ENCODE peak calls at places on chromosomes 7 and 10, in four cellular contexts. C is upper lobe of left lung, F is nephron progenitor cell, E is GM20000. P is an unnamed sample.

GRCh38 chr7:48389977-48390376 is 218.7 kb downstream of the ABCA13 start:
- DNase-seq in E (no peak), F (no peak), C (no peak), P (no peak)

GRCh38 chr10:97724341-97724941 is 10.9 kb downstream of the MARVELD1 start:
- DNase-seq in C (no peak), E (no peak), F (no peak), P (no peak)

GRCh38 chr7:139587535-139587934 is 64.0 kb downstream of the CLEC2L start:
- DNase-seq in F (no peak), C (no peak), E (no peak), P (no peak)

GRCh38 chr7:86926732-86927131 is 132.7 kb downstream of the ELAPOR2 start:
- DNase-seq in C (no peak), F (peak), E (peak), P (no peak)

GRCh38 chr7:87213801-87214200 is 5.7 kb downstream of the TMEM243 start:
- DNase-seq in C (no peak), F (no peak), E (no peak), P (no peak)

GRCh38 chr10:84966708-84967441 is 638.5 kb downstream of the CCSER2 start:
- DNase-seq in C (no peak), F (no peak), E (no peak), P (no peak)

GRCh38 chr7:73746378-73746777 is 7.8 kb upstream of the ABHD11 start:
- DNase-seq in F (no peak), C (no peak), E (no peak), P (no peak)

GRCh38 chr10:49351669-49352068 is 44.2 kb downstream of the DRGX start:
- DNase-seq in F (no peak), C (no peak), E (no peak), P (peak)

GRCh38 chr10:30359373-30360206 is 10.5 kb upstream of the MTPAP start:
- DNase-seq in F (peak), E (peak), C (peak), P (no peak)

GRCh38 chr10:38143587-38143986 is 49.5 kb downstream of the ZNF37A start:
- DNase-seq in E (no peak), F (no peak), C (no peak), P (no peak)

GRCh38 chr10:986881-987634 is 1.2 kb upstream of the GTPBP4 start:
- DNase-seq in F (no peak), E (no peak), C (no peak), P (no peak)

GRCh38 chr7:31788445-31788844 is 101.4 kb downstream of the PPP1R17 start:
- DNase-seq in E (no peak), C (no peak), F (no peak), P (no peak)

DNA sequence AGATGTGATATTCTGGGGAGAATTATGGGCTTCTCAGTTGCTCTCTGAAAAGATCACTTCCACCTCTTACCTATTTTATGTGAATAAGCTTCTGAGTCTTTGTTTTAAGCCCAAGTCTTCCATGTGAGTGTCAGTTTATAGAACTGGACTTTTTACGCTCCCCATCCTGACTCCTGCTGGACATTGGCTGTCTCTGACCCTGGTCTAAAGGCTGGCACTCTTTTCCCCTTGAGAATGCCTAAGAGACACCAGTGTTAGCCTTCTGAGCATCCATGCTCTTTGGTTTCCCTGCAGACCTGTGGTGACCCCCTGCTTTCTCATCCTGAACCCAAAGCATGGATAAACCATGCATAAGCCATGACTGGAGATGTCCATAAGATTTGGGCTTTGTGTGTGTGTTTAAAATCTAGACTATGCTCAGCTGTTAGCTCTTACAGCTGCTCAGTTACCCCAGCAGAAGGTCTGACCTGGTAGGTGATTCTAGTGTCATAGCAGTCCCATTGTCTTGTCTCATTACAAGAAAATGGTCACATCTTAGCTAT is 148.6 kb upstream of the IMMP2L start:
- DNase-seq in C (no peak), F (no peak), E (no peak), P (no peak)
- TF ChIP-seq CTCF in C (no peak), F (no peak), E (no peak), P (no peak)

GRCh38 chr7:135710417-135711138 is 17.4 kb downstream of the SLC13A4 start:
- DNase-seq in E (peak), F (peak), C (no peak), P (no peak)
- TF ChIP-seq CTCF in E (peak), F (peak), C (peak), P (peak)

GRCh38 chr7:95395755-95396135 is 430 bp downstream of the PON3 start:
- DNase-seq in E (no peak), F (no peak), C (no peak), P (no peak)

GRCh38 chr7:95394370-95394769 is 1.8 kb downstream of the PON3 start:
- DNase-seq in C (no peak), F (no peak), E (no peak), P (no peak)

GRCh38 chr7:95398155-95398940 is 2.2 kb upstream of the PON3 start:
- DNase-seq in F (no peak), C (no peak), E (no peak), P (no peak)

GRCh38 chr7:95397381-95397780 is 1.2 kb upstream of the PON3 start:
- DNase-seq in E (peak), C (no peak), F (no peak), P (no peak)

DNA sequence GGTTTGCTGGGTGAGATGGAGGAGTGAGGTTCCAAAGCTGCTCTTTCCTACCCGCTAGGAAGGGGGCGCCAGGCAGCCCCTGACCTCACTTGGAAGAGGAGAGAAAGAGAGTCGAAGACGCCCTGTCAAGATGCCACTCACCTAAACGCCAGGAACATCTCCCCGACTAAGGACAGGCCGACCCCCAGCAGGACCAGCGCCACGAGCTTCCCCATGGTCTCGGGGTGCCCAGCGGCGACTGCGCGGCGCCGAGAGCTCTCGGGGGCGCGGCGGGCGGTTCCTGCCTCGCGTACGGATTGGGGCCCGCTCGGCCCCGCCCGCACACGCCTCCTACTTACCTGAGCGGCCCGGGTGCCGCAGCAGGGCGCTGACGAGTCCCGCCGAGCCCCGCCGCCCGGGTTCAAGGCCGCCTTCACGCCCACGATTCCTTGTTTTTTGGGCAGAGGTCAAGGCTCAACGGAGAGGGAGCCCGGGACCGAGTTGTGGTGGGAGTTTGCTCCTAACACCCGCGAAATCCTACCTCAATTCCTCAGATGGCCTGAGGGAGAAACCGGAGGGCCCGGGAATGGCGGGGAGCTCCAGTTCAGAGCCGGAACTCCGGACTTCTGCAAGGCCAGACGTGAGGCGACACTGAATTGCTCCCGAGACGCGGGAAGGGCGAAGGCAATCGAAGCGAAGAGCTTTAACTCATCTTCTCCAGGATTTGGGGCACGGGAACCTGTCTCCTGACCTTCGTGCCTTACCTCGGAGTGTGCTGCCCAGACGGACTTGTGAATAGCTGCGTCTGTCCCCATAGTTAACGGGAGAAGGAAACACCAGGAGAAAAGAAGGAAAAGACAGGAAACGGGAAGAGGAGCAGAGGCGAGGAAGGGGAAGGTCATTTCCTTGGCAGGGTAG is at the start of gene PON3:
- DNase-seq in F (no peak), E (peak), C (peak), P (no peak)
- TF ChIP-seq CTCF in F (no peak), E (peak), C (no peak), P (no peak)

GRCh38 chr10:125369382-125370326 is 209.3 kb upstream of the CTBP2 start:
- DNase-seq in F (no peak), E (no peak), C (no peak), P (no peak)

GRCh38 chr10:125373546-125373945 is 213.2 kb upstream of the CTBP2 start:
- DNase-seq in C (no peak), F (no peak), E (no peak), P (no peak)

GRCh38 chr10:125375210-125375609 is 214.8 kb upstream of the CTBP2 start:
- DNase-seq in E (no peak), F (no peak), C (no peak), P (no peak)

DNA sequence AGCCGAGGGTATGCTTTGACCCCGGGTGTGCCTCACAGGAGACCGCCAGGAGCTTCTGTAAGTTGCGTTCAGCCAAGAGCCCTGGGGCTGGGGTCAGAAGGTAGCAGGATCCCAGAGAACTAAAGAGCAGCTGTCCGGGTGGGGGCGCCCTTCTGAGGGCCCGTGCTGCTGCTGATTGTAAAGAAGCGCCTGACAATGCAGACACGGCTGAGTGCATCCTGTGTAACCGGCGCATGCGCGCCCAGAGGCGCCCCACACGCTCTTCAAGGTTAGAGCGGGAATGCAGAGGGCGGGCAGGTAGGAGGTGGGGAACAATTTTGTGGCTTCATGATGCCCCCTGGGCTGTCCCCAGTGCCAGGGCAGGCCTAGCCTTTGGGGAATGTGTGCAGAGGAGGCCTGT is 210.2 kb upstream of the CTBP2 start:
- DNase-seq in C (peak), E (no peak), F (peak), P (peak)
- TF ChIP-seq CTCF in C (no peak), E (no peak), F (peak), P (no peak)

DNA sequence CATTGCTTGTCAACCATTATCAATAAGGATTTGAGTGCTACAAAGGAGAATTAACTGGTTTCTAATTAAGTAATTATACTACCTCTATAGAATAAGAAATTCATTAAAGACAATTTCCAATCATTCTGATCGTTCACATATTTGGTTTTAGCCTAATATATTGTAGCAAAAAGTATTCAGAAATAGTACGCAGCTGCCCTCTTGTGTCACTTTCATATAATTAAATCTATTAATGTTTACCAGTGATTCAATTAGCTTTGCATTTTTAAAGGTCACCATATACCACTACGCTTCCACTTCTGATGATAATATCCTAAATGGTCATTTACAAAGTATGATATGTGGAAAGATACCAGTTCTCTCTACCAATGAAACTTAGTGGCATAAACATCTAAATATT is 128.3 kb downstream of the NEBL start:
- DNase-seq in C (no peak), F (no peak), E (no peak), P (no peak)
- TF ChIP-seq CTCF in C (no peak), F (peak), E (no peak), P (peak)